ENCODE peak calls at places on chromosomes 12 and 14, in six cellular contexts. B is effector memory CD4-positive, alpha-beta T cell; K is A549; J is SJSA1; U is left ventricle myocardium inferior; P is mesenchymal stem cell. O is an unnamed sample.

GRCh38 chr12:89947437-89948265 is 239.0 kb upstream of the ATP2B1 start:
- DNase-seq in B (no peak), K (peak; percentile 60), J (peak; percentile 81), U (no peak), P (peak; percentile 96), O (no peak)

GRCh38 chr12:131894981-131895639 is 688 bp downstream of the ULK1 start:
- DNase-seq in B (no peak), K (no peak), J (no peak), U (no peak), P (no peak), O (no peak)

GRCh38 chr12:62600038-62600437 is 133.4 kb downstream of the MON2 start:
- DNase-seq in B (no peak), K (no peak), J (no peak), U (no peak), P (peak; percentile 30), O (no peak)

GRCh38 chr12:12684375-12685106 is 11.4 kb downstream of the GPR19 start:
- DNase-seq in B (no peak), K (no peak), J (no peak), U (no peak), P (peak; percentile 63), O (peak; percentile 81)

GRCh38 chr12:110689002-110689600 is at the start of gene HVCN1:
- DNase-seq in B (peak; percentile 31), K (no peak), J (no peak), U (peak; percentile 73), P (peak; percentile 40), O (no peak)

GRCh38 chr14:62373889-62374394 is 611.7 kb downstream of the SNAPC1 start:
- DNase-seq in B (no peak), K (no peak), J (no peak), U (no peak), P (no peak), O (no peak)

GRCh38 chr14:99531221-99532096 is 50.2 kb downstream of the CCNK start:
- DNase-seq in B (no peak), K (no peak), J (peak; percentile 33), U (no peak), P (peak; percentile 42), O (no peak)

GRCh38 chr14:74501135-74501614 is 7.6 kb downstream of the ISCA2 start:
- DNase-seq in B (no peak), K (peak; percentile 49), J (no peak), U (peak; percentile 62), P (peak; percentile 80), O (no peak)

GRCh38 chr12:47412837-47413236 is 293.0 kb downstream of the RPAP3 start:
- DNase-seq in B (no peak), K (no peak), J (no peak), U (no peak), P (no peak), O (no peak)

GRCh38 chr12:15584366-15585041 is 204.7 kb downstream of the EPS8 start:
- DNase-seq in B (no peak), K (no peak), J (peak; percentile 19), U (no peak), P (peak; percentile 70), O (peak; percentile 43)

GRCh38 chr12:75323663-75324062 is 6.5 kb downstream of the CAPS2 start:
- DNase-seq in B (no peak), K (no peak), J (no peak), U (no peak), P (peak; percentile 78), O (no peak)

GRCh38 chr12:58818546-58818945 is 101.8 kb downstream of the LRIG3 start:
- DNase-seq in B (no peak), K (no peak), J (no peak), U (no peak), P (peak; percentile 44), O (no peak)

DNA sequence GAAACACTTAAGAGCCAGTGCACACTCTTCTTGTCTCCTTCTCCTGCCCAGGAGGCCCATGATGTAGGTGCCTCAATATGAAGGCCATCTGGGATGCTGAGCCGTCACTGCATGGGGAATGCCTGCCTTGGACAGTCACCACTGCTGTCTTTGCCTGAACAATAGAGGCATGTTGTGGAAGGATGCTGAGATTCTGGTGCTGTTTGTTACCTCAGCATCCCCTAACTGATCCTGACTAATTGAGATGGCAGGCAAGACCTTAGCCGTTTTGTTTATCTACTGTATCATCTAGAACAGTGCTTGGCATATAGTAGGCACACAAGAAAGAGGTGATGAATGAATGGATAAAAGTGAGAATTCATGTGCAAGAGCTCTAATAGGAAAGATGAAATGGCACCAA is 253.5 kb downstream of the GLT1D1 start:
- DNase-seq in B (no peak), K (no peak), J (no peak), U (no peak), P (no peak), O (no peak)
- H3K27ac ChIP-seq in B (no peak overlapping the region), K (no peak overlapping the region), J (no peak overlapping the region), U (no peak overlapping the region), P (no peak overlapping the region), O (no peak overlapping the region)

DNA sequence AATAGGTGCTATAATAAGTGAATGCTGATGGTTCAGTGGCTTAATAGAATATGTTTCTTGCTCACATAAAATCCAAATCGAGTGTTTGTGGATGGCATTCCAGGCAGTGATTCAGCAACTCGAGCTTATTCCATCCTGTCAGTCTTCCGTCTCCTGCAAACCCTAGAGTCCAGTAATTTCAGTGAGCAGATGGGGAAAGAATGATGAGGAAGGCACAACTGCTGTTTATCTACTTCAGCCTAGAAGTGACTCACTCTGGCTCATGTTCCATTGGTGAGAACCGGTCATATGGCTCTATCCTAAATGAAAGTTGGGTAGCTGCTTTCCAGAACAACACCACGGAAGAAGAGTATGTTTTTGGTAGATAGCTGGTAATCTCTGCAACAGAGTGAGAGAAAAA is 421.8 kb upstream of the PDE3A start:
- DNase-seq in B (no peak), K (peak; percentile 73), J (peak; percentile 21), U (no peak), P (peak; percentile 96), O (no peak)
- H3K27ac ChIP-seq in B (no peak overlapping the region), K (peak overlapping the region; percentile 77), J (no peak overlapping the region), U (peak overlapping the region; percentile 37), P (peak overlapping the region; percentile 48), O (no peak overlapping the region)

GRCh38 chr14:106842687-106843086 is 1316.3 kb downstream of the TMEM121 start:
- DNase-seq in B (no peak), K (peak; percentile 50), J (no peak), U (no peak), P (no peak), O (no peak)
- H3K27ac ChIP-seq in B (no peak overlapping the region), K (no peak overlapping the region), J (no peak overlapping the region), U (peak overlapping the region; percentile 22), P (no peak overlapping the region), O (no peak overlapping the region)

GRCh38 chr12:114226241-114226928 is 179.6 kb downstream of the TBX5 start:
- DNase-seq in B (no peak), K (no peak), J (no peak), U (no peak), P (no peak), O (no peak)

GRCh38 chr12:114218136-114218535 is 187.8 kb downstream of the TBX5 start:
- DNase-seq in B (no peak), K (no peak), J (no peak), U (no peak), P (no peak), O (no peak)

GRCh38 chr12:114221136-114221838 is 184.7 kb downstream of the TBX5 start:
- DNase-seq in B (no peak), K (no peak), J (no peak), U (peak; percentile 46), P (no peak), O (no peak)

GRCh38 chr12:114220311-114220710 is 185.6 kb downstream of the TBX5 start:
- DNase-seq in B (no peak), K (no peak), J (no peak), U (no peak), P (no peak), O (no peak)

DNA sequence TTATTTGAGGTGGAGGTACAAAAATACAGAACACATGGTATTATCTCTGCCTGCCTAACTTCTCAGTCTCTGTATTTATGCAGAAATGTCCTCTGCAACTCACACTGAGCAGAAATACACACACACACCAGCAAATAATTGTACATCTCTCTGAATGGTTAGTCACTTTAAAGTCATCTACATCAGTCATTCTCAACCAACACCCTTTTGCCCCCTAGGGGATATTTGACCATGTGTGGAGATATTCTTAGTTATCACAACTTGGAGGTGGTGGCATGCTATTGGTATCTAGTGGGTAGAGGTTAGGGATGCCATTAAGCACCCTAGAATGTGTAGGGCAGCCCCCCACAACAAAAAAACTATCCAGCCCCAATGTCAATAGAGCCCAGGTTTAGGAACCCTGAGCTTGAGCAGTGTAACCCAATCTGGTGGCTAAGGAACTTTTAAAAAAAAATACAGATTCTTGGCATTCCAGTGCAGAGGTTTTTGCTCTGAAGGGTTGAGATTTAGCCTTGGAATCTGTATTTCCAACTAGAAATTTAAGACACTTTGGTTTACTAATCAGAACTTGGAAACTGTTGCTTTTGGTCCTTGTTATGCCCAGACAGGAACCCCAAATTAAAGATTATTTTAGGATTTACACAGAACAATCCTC is 183.8 kb downstream of the TBX5 start:
- DNase-seq in B (no peak), K (no peak), J (no peak), U (no peak), P (no peak), O (no peak)
- H3K27ac ChIP-seq in B (no peak overlapping the region), K (no peak overlapping the region), J (no peak overlapping the region), U (no peak overlapping the region), P (no peak overlapping the region), O (no peak overlapping the region)

GRCh38 chr12:52156310-52156709 is 35.5 kb downstream of the KRT80 start:
- DNase-seq in B (no peak), K (no peak), J (no peak), U (no peak), P (no peak), O (no peak)
- H3K27ac ChIP-seq in B (no peak overlapping the region), K (peak overlapping the region; percentile 100), J (peak overlapping the region; percentile 27), U (no peak overlapping the region), P (no peak overlapping the region), O (no peak overlapping the region)

GRCh38 chr14:30223385-30223785 is 295.7 kb upstream of the PRKD1 start:
- DNase-seq in B (no peak), K (peak; percentile 18), J (peak; percentile 74), U (peak; percentile 29), P (peak; percentile 86), O (no peak)
- H3K27ac ChIP-seq in B (no peak overlapping the region), K (no peak overlapping the region), J (peak overlapping the region; percentile 48), U (peak overlapping the region; percentile 60), P (no peak overlapping the region), O (peak overlapping the region; percentile 58)